ENCODE peak calls at places on chromosomes 3 and 15, in five cellular contexts. O, P, M, X and N are unnamed samples.

GRCh38 chr15:80188293-80188692 is 35.5 kb downstream of the FAH start:
- DNase-seq in O (no peak), P (peak; percentile 21), M (no peak), X (no peak), N (no peak)

GRCh38 chr3:55264933-55265332 is 222.2 kb downstream of the WNT5A start:
- DNase-seq in O (no peak), P (no peak), M (no peak), X (no peak), N (no peak)

GRCh38 chr3:149678365-149678948 is 20.6 kb upstream of the WWTR1 start:
- DNase-seq in O (no peak), P (no peak), M (no peak), X (no peak), N (no peak)

GRCh38 chr3:51176923-51177322 is 208.2 kb upstream of the MANF start:
- DNase-seq in O (no peak), P (no peak), M (no peak), X (no peak), N (no peak)

GRCh38 chr3:195897081-195897852 is 11.1 kb downstream of the TNK2 start:
- DNase-seq in O (no peak), P (peak; percentile 51), M (peak; percentile 77), X (no peak), N (peak; percentile 98)

GRCh38 chr15:58551084-58551763 is 119.4 kb downstream of the LIPC start:
- DNase-seq in O (no peak), P (no peak), M (no peak), X (no peak), N (no peak)

GRCh38 chr15:43127752-43128151 is 5.6 kb upstream of the TMEM62 start:
- DNase-seq in O (no peak), P (peak; percentile 36), M (no peak), X (no peak), N (no peak)

GRCh38 chr15:50753463-50753862 is 12.0 kb downstream of the SPPL2A start:
- DNase-seq in O (no peak), P (no peak), M (no peak), X (no peak), N (no peak)

GRCh38 chr3:84836961-84837360 is 121.8 kb upstream of the CADM2 start:
- DNase-seq in O (peak; percentile 78), P (peak; percentile 64), M (no peak), X (no peak), N (no peak)

GRCh38 chr3:188279696-188280398 is 125.9 kb downstream of the LPP start:
- DNase-seq in O (no peak), P (no peak), M (no peak), X (no peak), N (no peak)

GRCh38 chr3:171563298-171563697 is 103.1 kb upstream of the TNIK start:
- DNase-seq in O (no peak), P (no peak), M (no peak), X (no peak), N (no peak)

GRCh38 chr3:141275973-141276372 is 44.3 kb downstream of the PXYLP1 start:
- DNase-seq in O (no peak), P (peak; percentile 46), M (no peak), X (no peak), N (no peak)

GRCh38 chr15:99104788-99105515 is at the start of gene SYNM:
- DNase-seq in O (peak; percentile 73), P (peak; percentile 93), M (peak; percentile 94), X (peak; percentile 50), N (peak; percentile 99)

GRCh38 chr15:98085003-98085639 is 124.6 kb downstream of the ARRDC4 start:
- DNase-seq in O (no peak), P (peak; percentile 75), M (no peak), X (peak; percentile 71), N (no peak)

GRCh38 chr15:101178414-101178813 is 73.4 kb downstream of the CHSY1 start:
- DNase-seq in O (no peak), P (no peak), M (no peak), X (no peak), N (no peak)

GRCh38 chr15:81752149-81752942 is 293.5 kb downstream of the MEX3B start:
- DNase-seq in O (no peak), P (peak; percentile 74), M (peak; percentile 76), X (peak; percentile 54), N (no peak)

GRCh38 chr3:42345811-42346210 is 64.6 kb downstream of the LYZL4 start:
- DNase-seq in O (no peak), P (no peak), M (no peak), X (no peak), N (no peak)

GRCh38 chr3:14549256-14549931 is 9.3 kb upstream of the GRIP2 start:
- DNase-seq in O (no peak), P (no peak), M (no peak), X (no peak), N (peak; percentile 86)

GRCh38 chr15:78761020-78761419 is 50.2 kb downstream of the ADAMTS7 start:
- DNase-seq in O (no peak), P (no peak), M (peak; percentile 49), X (peak; percentile 1), N (peak; percentile 45)

GRCh38 chr15:57251941-57252340 is 124.4 kb upstream of the CGNL1 start:
- DNase-seq in O (no peak), P (no peak), M (no peak), X (no peak), N (no peak)

GRCh38 chr3:183385698-183386590 is 42.5 kb downstream of the MCF2L2 start:
- DNase-seq in O (no peak), P (peak; percentile 87), M (no peak), X (peak; percentile 68), N (peak; percentile 86)

GRCh38 chr3:145721273-145721805 is 439.6 kb downstream of the PLOD2 start:
- DNase-seq in O (no peak), P (no peak), M (no peak), X (no peak), N (no peak)

GRCh38 chr3:150237490-150237889 is 170.6 kb upstream of the TSC22D2 start:
- DNase-seq in O (no peak), P (no peak), M (peak; percentile 72), X (no peak), N (peak; percentile 88)

GRCh38 chr3:132721479-132722164 is 587 bp downstream of the NPHP3 start:
- DNase-seq in O (peak; percentile 87), P (peak; percentile 79), M (peak; percentile 85), X (peak; percentile 37), N (peak; percentile 94)

GRCh38 chr3:112034436-112034835 is at the start of gene TMPRSS7:
- DNase-seq in O (no peak), P (no peak), M (no peak), X (no peak), N (no peak)

GRCh38 chr3:37793889-37794591 is 67.6 kb upstream of the CTDSPL start:
- DNase-seq in O (no peak), P (no peak), M (no peak), X (no peak), N (no peak)

DNA sequence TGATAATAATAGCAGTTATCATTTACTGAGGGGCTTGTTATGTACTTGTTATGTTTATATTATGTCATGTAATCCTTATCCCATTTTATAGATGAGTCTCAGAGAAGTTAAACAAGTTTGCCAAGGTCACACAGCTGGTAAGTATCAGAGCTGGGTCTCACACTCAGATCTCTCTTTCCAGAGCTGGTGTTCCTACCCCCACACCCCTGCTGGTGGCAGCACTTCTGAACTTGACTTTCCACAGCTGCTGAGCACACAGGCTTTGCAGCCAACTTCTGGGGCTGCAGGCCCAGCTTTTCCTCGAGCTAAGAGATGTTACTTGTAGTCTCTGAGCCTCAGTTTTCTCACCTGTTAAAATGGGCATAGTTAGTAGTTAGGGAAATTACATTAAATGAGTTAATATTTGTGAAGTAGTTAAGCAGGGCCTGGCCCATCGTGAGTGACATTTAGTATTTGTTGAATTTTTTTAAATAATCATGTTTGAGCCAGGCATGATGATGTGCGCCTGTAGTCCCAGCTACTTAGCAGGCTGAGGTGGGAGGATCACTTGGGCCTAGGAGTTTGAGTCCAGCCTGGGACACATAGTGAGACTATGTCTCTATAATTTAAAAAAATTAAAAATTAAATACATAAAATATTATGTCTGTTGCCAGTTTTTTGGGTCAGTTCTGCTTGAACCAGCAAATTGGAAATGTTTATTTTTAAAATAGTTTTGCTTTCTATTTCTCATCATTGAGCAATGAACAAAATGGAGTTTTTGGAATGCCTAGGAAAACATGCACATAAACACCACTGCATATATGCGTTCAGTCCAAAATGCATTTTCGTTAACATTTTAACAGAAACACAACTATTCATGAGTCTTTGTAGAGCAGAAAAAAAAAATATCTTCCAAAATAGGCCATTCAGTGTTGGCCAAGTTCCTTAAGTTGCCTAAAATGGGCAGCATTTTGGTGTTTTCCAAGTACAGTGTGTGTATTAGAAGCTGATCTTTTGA is 87.3 kb downstream of the SMAD6 start:
- DNase-seq in O (no peak), P (peak; percentile 70), M (no peak), X (peak; percentile 47), N (peak; percentile 91)
- TF ChIP-seq CTCF in O (peak; percentile 55), P (peak; percentile 47), M (peak; percentile 43), X (peak; percentile 35), N (peak; percentile 67)

GRCh38 chr15:67082007-67082536 is 16.7 kb downstream of the SMAD3 start:
- DNase-seq in O (peak; percentile 60), P (no peak), M (no peak), X (no peak), N (no peak)
- H3K4me1 ChIP-seq in O (peaks cover 98% of the 10 kb centered on the region), P (peaks cover 83% of the 10 kb centered on the region), M (peaks cover 74% of the 10 kb centered on the region), X (peaks cover 51% of the 10 kb centered on the region), N (peaks cover 97% of the 10 kb centered on the region)

GRCh38 chr3:126849768-126850167 is 133.1 kb upstream of the PLXNA1 start:
- DNase-seq in O (no peak), P (no peak), M (peak; percentile 30), X (no peak), N (no peak)
- H3K27ac ChIP-seq in O (no peak overlapping the region), P (no peak overlapping the region), M (no peak overlapping the region), X (no peak overlapping the region), N (no peak overlapping the region)

GRCh38 chr3:187259171-187259570 is 32.4 kb downstream of the MASP1 start:
- DNase-seq in O (no peak), P (no peak), M (no peak), X (no peak), N (no peak)
- TF ChIP-seq CTCF in O (no peak), P (peak; percentile 8), M (no peak), X (no peak), N (no peak)

GRCh38 chr3:33317963-33318708 is 40.9 kb downstream of the FBXL2 start:
- DNase-seq in O (no peak), P (no peak), M (no peak), X (no peak), N (peak; percentile 49)
- H3K4me1 ChIP-seq in O (peaks cover 10% of the 10 kb centered on the region), P (no peaks in the 10 kb centered on the region), M (peaks cover 4% of the 10 kb centered on the region), X (no peaks in the 10 kb centered on the region), N (peaks cover 20% of the 10 kb centered on the region)

DNA sequence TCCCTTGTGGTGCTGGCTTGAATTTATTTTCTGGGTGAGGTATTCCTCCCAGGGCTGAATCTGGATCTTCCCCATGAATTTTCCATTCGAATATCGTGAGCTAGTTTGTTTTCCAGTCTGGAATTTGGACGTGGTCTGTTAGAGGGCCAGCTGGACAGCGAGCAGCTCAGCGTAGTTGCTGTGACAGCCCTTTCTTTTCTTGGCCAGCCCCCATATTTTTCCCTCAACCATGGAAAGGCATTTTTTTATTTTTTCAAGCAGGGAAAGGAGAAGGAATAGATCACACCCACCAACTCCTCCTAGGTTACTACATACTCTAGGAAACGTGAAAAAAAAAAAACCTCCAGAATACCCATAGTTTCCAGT is 152.0 kb downstream of the KLHL25 start:
- DNase-seq in O (no peak), P (peak; percentile 35), M (peak; percentile 91), X (peak; percentile 65), N (peak; percentile 61)
- H3K27ac ChIP-seq in O (peak overlapping the region; percentile 69), P (peak overlapping the region; percentile 81), M (peak overlapping the region; percentile 72), X (peak overlapping the region; percentile 67), N (peak overlapping the region; percentile 71)

DNA sequence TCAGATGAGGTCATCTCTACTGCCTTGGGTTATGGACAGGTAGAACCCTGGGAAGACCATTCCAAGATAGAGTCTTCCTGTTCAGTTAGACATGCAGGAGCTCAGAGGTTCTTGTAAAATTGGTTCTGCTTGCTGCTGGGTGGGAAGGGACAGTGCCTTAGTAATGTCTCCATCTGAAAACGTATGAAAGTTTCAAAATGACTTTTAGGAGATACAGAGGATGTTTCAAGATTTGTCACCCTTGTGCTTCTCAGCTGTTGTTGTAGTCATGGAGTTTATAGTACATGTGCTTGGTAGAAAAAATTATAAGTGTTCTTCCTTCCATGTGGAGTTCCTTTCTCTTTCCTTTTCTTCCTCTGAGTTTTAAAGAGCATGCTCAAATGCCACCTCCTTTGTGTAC is 885.2 kb upstream of the CFAP20DC start:
- DNase-seq in O (no peak), P (no peak), M (no peak), X (no peak), N (no peak)
- TF ChIP-seq CTCF in O (no peak), P (no peak), M (no peak), X (no peak), N (no peak)